ENCODE peak calls at places on chromosomes 12 and 14, in five cellular contexts. One of them, this sample, is unnamed.

GRCh38 chr14:45251912-45252311 is 1.1 kb downstream of the MIS18BP1 start:
- DNase-seq in brain microvascular endothelial cell: no peak
- DNase-seq in cardiac muscle cell: peak
- DNase-seq in DND-41: no peak
- DNase-seq in AG04450: no peak
- DNase-seq in this sample: peak

GRCh38 chr12:10705655-10706054 is 17.5 kb downstream of the YBX3 start:
- DNase-seq in AG04450: no peak
- DNase-seq in DND-41: no peak
- DNase-seq in cardiac muscle cell: peak
- DNase-seq in brain microvascular endothelial cell: no peak
- DNase-seq in this sample: no peak

GRCh38 chr12:54394281-54394719 is 9.8 kb upstream of the ZNF385A start:
- DNase-seq in brain microvascular endothelial cell: peak
- DNase-seq in DND-41: peak
- DNase-seq in AG04450: no peak
- DNase-seq in cardiac muscle cell: peak
- DNase-seq in this sample: no peak

GRCh38 chr12:25962932-25963525 is 4.5 kb downstream of the RASSF8 start:
- DNase-seq in brain microvascular endothelial cell: no peak
- DNase-seq in cardiac muscle cell: peak
- DNase-seq in DND-41: no peak
- DNase-seq in AG04450: no peak
- DNase-seq in this sample: no peak

GRCh38 chr12:79552186-79552585 is 138.6 kb downstream of the PAWR start:
- DNase-seq in AG04450: no peak
- DNase-seq in brain microvascular endothelial cell: no peak
- DNase-seq in DND-41: no peak
- DNase-seq in cardiac muscle cell: peak
- DNase-seq in this sample: no peak

GRCh38 chr12:90333939-90334338 is 621.0 kb downstream of the CCER1 start:
- DNase-seq in DND-41: no peak
- DNase-seq in cardiac muscle cell: no peak
- DNase-seq in AG04450: no peak
- DNase-seq in brain microvascular endothelial cell: peak
- DNase-seq in this sample: no peak

GRCh38 chr12:25276199-25276937 is 25.6 kb upstream of the KRAS start:
- DNase-seq in brain microvascular endothelial cell: peak
- DNase-seq in AG04450: peak
- DNase-seq in DND-41: peak
- DNase-seq in cardiac muscle cell: peak
- DNase-seq in this sample: peak

GRCh38 chr12:27618836-27619235 is 77.4 kb upstream of the REP15 start:
- DNase-seq in AG04450: no peak
- DNase-seq in DND-41: no peak
- DNase-seq in cardiac muscle cell: peak
- DNase-seq in brain microvascular endothelial cell: peak
- DNase-seq in this sample: no peak

GRCh38 chr14:104450811-104451401 is 128.7 kb upstream of the C14orf180 start:
- DNase-seq in AG04450: no peak
- DNase-seq in brain microvascular endothelial cell: no peak
- DNase-seq in cardiac muscle cell: no peak
- DNase-seq in DND-41: peak
- DNase-seq in this sample: no peak

GRCh38 chr12:112370868-112371510 is 11.2 kb downstream of the HECTD4 start:
- DNase-seq in cardiac muscle cell: no peak
- DNase-seq in DND-41: no peak
- DNase-seq in AG04450: no peak
- DNase-seq in brain microvascular endothelial cell: no peak
- DNase-seq in this sample: no peak

GRCh38 chr12:125090437-125090836 is 25.2 kb downstream of the AACS start:
- DNase-seq in brain microvascular endothelial cell: no peak
- DNase-seq in cardiac muscle cell: no peak
- DNase-seq in DND-41: no peak
- DNase-seq in AG04450: no peak
- DNase-seq in this sample: no peak

GRCh38 chr12:121933522-121934317 is 15.3 kb downstream of the CFAP251 start:
- DNase-seq in cardiac muscle cell: peak
- DNase-seq in brain microvascular endothelial cell: peak
- DNase-seq in AG04450: no peak
- DNase-seq in DND-41: no peak
- DNase-seq in this sample: no peak

GRCh38 chr14:73238941-73239340 is 1.6 kb downstream of the PAPLN start:
- DNase-seq in DND-41: no peak
- DNase-seq in cardiac muscle cell: no peak
- DNase-seq in brain microvascular endothelial cell: no peak
- DNase-seq in AG04450: no peak
- DNase-seq in this sample: no peak

GRCh38 chr14:38578278-38578681 is 322.4 kb upstream of the CLEC14A start:
- DNase-seq in AG04450: no peak
- DNase-seq in DND-41: no peak
- DNase-seq in cardiac muscle cell: peak
- DNase-seq in brain microvascular endothelial cell: peak
- DNase-seq in this sample: no peak

GRCh38 chr12:50923361-50924130 is 28.8 kb upstream of the HIGD1C start:
- DNase-seq in cardiac muscle cell: no peak
- DNase-seq in brain microvascular endothelial cell: no peak
- DNase-seq in DND-41: no peak
- DNase-seq in AG04450: no peak
- DNase-seq in this sample: no peak

GRCh38 chr12:76002598-76003262 is 28.8 kb downstream of the PHLDA1 start:
- DNase-seq in DND-41: no peak
- DNase-seq in AG04450: no peak
- DNase-seq in brain microvascular endothelial cell: no peak
- DNase-seq in cardiac muscle cell: no peak
- DNase-seq in this sample: no peak

GRCh38 chr14:51774209-51774608 is 86.2 kb upstream of the GNG2 start:
- DNase-seq in AG04450: no peak
- DNase-seq in DND-41: peak
- DNase-seq in cardiac muscle cell: no peak
- DNase-seq in brain microvascular endothelial cell: no peak
- DNase-seq in this sample: no peak

GRCh38 chr12:66066071-66066928 is 64.2 kb downstream of the LLPH start:
- DNase-seq in DND-41: peak
- DNase-seq in cardiac muscle cell: peak
- DNase-seq in brain microvascular endothelial cell: peak
- DNase-seq in AG04450: peak
- DNase-seq in this sample: no peak

GRCh38 chr12:70606001-70606400 is 31.2 kb downstream of the PTPRB start:
- DNase-seq in DND-41: no peak
- DNase-seq in AG04450: no peak
- DNase-seq in cardiac muscle cell: no peak
- DNase-seq in brain microvascular endothelial cell: no peak
- DNase-seq in this sample: no peak

DNA sequence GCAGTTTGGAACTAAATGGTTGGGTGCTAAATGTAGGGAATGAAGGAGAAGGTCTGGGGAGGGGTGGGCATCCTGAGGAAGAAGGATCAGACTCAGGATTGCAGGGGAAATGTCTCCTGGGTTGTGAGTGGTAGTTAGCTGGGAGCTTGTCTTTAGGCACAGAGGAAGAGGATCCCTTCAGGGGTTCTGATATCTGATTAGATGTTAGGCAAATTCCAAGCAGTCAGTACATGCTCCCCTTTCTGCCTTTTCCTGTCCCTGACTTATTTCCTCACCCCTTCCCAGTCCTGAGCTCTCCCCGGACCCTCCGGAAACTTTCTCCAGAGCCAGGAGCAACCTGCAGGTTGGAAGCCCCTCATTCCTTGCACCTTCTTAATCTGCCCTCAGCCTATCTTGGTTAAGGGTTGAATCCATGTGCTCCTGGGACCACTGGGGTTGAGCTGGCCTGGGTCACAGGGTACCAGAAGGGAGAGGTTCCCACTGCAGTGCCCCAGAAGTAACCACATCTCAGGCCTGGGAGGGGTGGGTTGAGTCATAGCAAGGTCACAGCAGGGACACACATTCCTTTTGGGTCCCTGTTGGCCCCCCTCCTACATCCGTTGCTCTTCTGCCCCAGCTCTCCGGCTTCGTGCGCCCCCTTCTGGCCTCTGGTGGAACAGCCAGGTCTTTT is 1.6 kb downstream of the IGFBP6 start:
- DNase-seq in cardiac muscle cell: peak
- DNase-seq in AG04450: peak
- DNase-seq in brain microvascular endothelial cell: peak
- DNase-seq in DND-41: peak
- DNase-seq in this sample: peak
- H3K4me3 ChIP-seq in cardiac muscle cell: no peak
- H3K4me3 ChIP-seq in AG04450: peak
- H3K4me3 ChIP-seq in brain microvascular endothelial cell: peak
- H3K4me3 ChIP-seq in DND-41: no peak
- H3K4me3 ChIP-seq in this sample: no peak

DNA sequence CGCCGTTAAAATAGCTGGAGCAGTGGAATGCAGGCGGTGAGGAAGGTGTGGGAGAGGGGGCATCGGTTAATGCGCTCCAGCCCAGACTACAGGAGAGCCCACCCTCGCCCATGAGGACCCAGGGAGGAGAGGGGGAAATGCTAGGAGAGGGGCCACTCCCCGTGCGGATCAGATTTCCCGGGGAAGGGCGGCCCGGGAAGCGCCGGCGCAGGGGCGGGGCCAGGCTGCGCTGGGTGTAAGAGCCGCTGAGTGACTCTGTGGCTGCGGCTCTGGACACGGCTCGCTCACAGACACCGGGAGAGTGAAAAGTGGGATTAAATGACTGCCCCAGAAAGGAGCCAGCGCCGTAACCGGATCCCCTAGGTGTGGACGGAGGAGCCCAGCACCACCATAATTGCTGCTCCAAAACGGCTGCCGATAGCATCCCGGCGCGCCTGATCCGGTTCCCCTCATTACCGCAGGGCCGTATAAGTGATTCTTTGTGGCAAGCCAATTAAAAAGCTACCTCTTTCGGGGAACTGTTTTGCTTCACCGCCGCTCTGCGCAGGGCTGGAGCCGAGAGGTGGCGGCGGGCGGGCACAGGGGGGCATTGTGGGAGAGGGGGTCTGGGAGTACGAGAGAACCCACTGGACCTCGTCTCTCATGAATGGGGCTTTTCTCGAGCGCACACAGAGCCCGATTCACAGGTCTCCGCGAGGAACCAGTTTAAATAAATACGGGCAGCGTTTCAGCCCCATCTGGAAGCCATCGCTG is 2.7 kb downstream of the COL2A1 start:
- DNase-seq in DND-41: no peak
- DNase-seq in cardiac muscle cell: peak
- DNase-seq in brain microvascular endothelial cell: peak
- DNase-seq in AG04450: no peak
- DNase-seq in this sample: no peak
- H3K4me3 ChIP-seq in DND-41: no peak
- H3K4me3 ChIP-seq in cardiac muscle cell: peak
- H3K4me3 ChIP-seq in brain microvascular endothelial cell: peak
- H3K4me3 ChIP-seq in AG04450: peak
- H3K4me3 ChIP-seq in this sample: no peak

DNA sequence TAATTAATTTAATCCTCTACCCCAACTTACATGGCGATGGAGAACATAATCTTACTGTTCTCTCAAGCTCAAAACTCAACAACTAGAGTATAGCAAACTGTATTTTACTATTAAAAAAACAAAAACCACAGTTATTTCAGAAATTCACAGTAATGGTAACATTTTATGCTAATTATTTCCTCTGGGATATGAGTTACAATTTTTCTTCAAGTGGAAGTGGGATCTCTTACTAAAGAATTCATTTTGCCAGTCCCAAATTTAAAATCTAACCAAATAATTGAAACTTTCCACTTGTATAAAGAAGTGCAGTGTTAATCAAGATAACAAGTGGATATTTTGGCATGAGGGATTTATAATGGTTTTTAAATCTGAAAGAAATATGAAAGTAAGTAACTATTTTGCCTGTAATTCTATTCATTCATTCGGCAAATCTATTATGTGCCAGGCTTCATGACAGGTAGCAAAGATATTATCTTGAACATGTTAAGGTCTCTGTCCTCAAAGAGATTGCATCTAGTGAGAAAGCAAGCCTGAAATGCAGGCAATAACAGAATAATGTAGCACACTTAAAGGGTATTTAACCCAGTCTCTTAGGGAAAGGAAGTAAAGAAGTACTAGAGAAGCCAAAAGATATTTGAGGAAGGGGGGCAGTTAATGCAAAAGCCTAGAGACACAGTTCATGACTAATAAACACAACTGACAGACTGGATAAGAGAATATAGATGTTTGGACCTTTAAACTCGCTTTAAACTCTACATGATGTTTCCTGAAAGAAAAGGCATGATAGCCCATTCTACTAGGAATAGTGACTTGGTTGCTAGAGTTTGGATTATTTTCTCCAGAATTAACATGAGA is 44.0 kb downstream of the TAOK3 start:
- DNase-seq in cardiac muscle cell: no peak
- DNase-seq in AG04450: no peak
- DNase-seq in brain microvascular endothelial cell: no peak
- DNase-seq in DND-41: no peak
- DNase-seq in this sample: no peak
- H3K4me3 ChIP-seq in cardiac muscle cell: no peak
- H3K4me3 ChIP-seq in AG04450: no peak
- H3K4me3 ChIP-seq in brain microvascular endothelial cell: no peak
- H3K4me3 ChIP-seq in DND-41: no peak
- H3K4me3 ChIP-seq in this sample: no peak

GRCh38 chr12:127381043-127381668 is 885.8 kb upstream of the TMEM132C start:
- DNase-seq in DND-41: no peak
- DNase-seq in cardiac muscle cell: peak
- DNase-seq in brain microvascular endothelial cell: no peak
- DNase-seq in AG04450: no peak
- DNase-seq in this sample: peak
- H3K4me3 ChIP-seq in DND-41: no peak
- H3K4me3 ChIP-seq in cardiac muscle cell: no peak
- H3K4me3 ChIP-seq in brain microvascular endothelial cell: peak
- H3K4me3 ChIP-seq in AG04450: peak
- H3K4me3 ChIP-seq in this sample: no peak

This sample was measured in CD4-positive, CD25-positive, alpha-beta regulatory T cell.